ENCODE peak calls at places on chromosomes 5 and 9, in eight cellular contexts. Q is A549, X is amniotic stem cell, C is upper lobe of right lung, I is cardiac fibroblast, N is HCT116, J is NCI-H1694 treated with DMSO at 0.1 percent for 48 hours, W is GM13976. D is an unnamed sample.

GRCh38 chr9:128216781-128217553 is 13.8 kb downstream of the DNM1 start:
- DNase-seq in Q (no peak), X (no peak), C (peak), I (peak), N (no peak), J (no peak), W (no peak), D (no peak)

GRCh38 chr5:5298068-5298633 is 124.3 kb upstream of the ICE1 start:
- DNase-seq in Q (no peak), X (no peak), C (no peak), I (no peak), N (no peak), J (no peak), W (no peak), D (no peak)

GRCh38 chr9:108580021-108580439 is 275.8 kb downstream of the ACTL7B start:
- DNase-seq in Q (peak), X (no peak), C (no peak), I (peak), N (peak), J (no peak), W (no peak), D (no peak)

GRCh38 chr9:135227641-135228251 is 140.3 kb downstream of the OLFM1 start:
- DNase-seq in Q (no peak), X (no peak), C (peak), I (no peak), N (no peak), J (no peak), W (no peak), D (no peak)

GRCh38 chr5:127785098-127785927 is 82.1 kb downstream of the CCDC192 start:
- DNase-seq in Q (peak), X (peak), C (no peak), I (peak), N (no peak), J (no peak), W (no peak), D (no peak)

GRCh38 chr5:137791387-137791786 is 37.2 kb upstream of the HNRNPA0 start:
- DNase-seq in Q (no peak), X (no peak), C (no peak), I (no peak), N (no peak), J (no peak), W (no peak), D (no peak)

GRCh38 chr9:28770827-28771226 is 1197.5 kb upstream of the C9orf72 start:
- DNase-seq in Q (no peak), X (no peak), C (no peak), I (no peak), N (no peak), J (no peak), W (no peak), D (no peak)

GRCh38 chr9:109086221-109086620 is 33.5 kb downstream of the TMEM245 start:
- DNase-seq in Q (peak), X (no peak), C (no peak), I (no peak), N (no peak), J (no peak), W (peak), D (no peak)

GRCh38 chr9:109923371-109923770 is 143.4 kb downstream of the PALM2AKAP2 start:
- DNase-seq in Q (no peak), X (no peak), C (no peak), I (peak), N (no peak), J (no peak), W (no peak), D (no peak)

GRCh38 chr9:70120834-70121510 is 77.3 kb downstream of the MAMDC2 start:
- DNase-seq in Q (peak), X (peak), C (no peak), I (peak), N (no peak), J (no peak), W (no peak), D (no peak)

GRCh38 chr5:23930985-23931384 is 423.6 kb downstream of the PRDM9 start:
- DNase-seq in Q (peak), X (no peak), C (no peak), I (no peak), N (no peak), J (no peak), W (no peak), D (no peak)

GRCh38 chr5:123438902-123439301 is 15.7 kb upstream of the CEP120 start:
- DNase-seq in Q (peak), X (no peak), C (no peak), I (no peak), N (no peak), J (no peak), W (no peak), D (no peak)

GRCh38 chr5:63125862-63126261 is 547.2 kb downstream of the LRRC70 start:
- DNase-seq in Q (peak), X (no peak), C (no peak), I (peak), N (no peak), J (peak), W (no peak), D (peak)

GRCh38 chr5:757931-758697 is 26.4 kb downstream of the ZDHHC11B start:
- DNase-seq in Q (no peak), X (no peak), C (peak), I (no peak), N (no peak), J (no peak), W (peak), D (no peak)

GRCh38 chr5:55994502-55994997 is at the start of gene IL6ST:
- DNase-seq in Q (peak), X (peak), C (no peak), I (peak), N (no peak), J (no peak), W (no peak), D (peak)

GRCh38 chr5:123097483-123097870 is 8.4 kb downstream of the PRDM6 start:
- DNase-seq in Q (no peak), X (no peak), C (no peak), I (no peak), N (no peak), J (no peak), W (no peak), D (no peak)

GRCh38 chr5:56715996-56716395 is 99.4 kb upstream of the MAP3K1 start:
- DNase-seq in Q (no peak), X (no peak), C (no peak), I (no peak), N (no peak), J (no peak), W (no peak), D (no peak)

GRCh38 chr9:15513335-15513734 is 2.6 kb upstream of the PSIP1 start:
- DNase-seq in Q (peak), X (no peak), C (no peak), I (peak), N (peak), J (no peak), W (no peak), D (no peak)

GRCh38 chr5:57566914-57567313 is 84.3 kb upstream of the ACTBL2 start:
- DNase-seq in Q (no peak), X (peak), C (no peak), I (peak), N (no peak), J (no peak), W (no peak), D (no peak)

GRCh38 chr9:129223551-129224208 is 45.6 kb upstream of the IER5L start:
- DNase-seq in Q (no peak), X (no peak), C (no peak), I (no peak), N (no peak), J (no peak), W (no peak), D (no peak)

GRCh38 chr5:178496219-178496618 is 94.0 kb downstream of the COL23A1 start:
- DNase-seq in Q (no peak), X (no peak), C (no peak), I (no peak), N (no peak), J (no peak), W (no peak), D (no peak)

GRCh38 chr5:106964102-106964501 is 706.6 kb downstream of the EFNA5 start:
- DNase-seq in Q (peak), X (no peak), C (no peak), I (peak), N (no peak), J (no peak), W (no peak), D (no peak)

GRCh38 chr5:69035665-69036064 is 58.1 kb upstream of the SLC30A5 start:
- DNase-seq in Q (no peak), X (no peak), C (no peak), I (peak), N (no peak), J (no peak), W (no peak), D (no peak)

GRCh38 chr9:108478871-108479332 is 376.9 kb downstream of the ACTL7B start:
- DNase-seq in Q (peak), X (peak), C (no peak), I (peak), N (no peak), J (no peak), W (no peak), D (no peak)

GRCh38 chr9:6703898-6704639 is 53.7 kb upstream of the KDM4C start:
- DNase-seq in Q (peak), X (no peak), C (peak), I (peak), N (no peak), J (peak), W (peak), D (peak)

GRCh38 chr5:59893436-59894227 is at the start of gene PDE4D:
- DNase-seq in Q (peak), X (peak), C (peak), I (peak), N (no peak), J (peak), W (peak), D (peak)

GRCh38 chr5:113378081-113378480 is 56.7 kb downstream of the TSSK1B start:
- DNase-seq in Q (no peak), X (no peak), C (no peak), I (no peak), N (no peak), J (no peak), W (no peak), D (no peak)

GRCh38 chr9:126532019-126532462 is 81.7 kb upstream of the LMX1B start:
- DNase-seq in Q (no peak), X (no peak), C (no peak), I (peak), N (no peak), J (no peak), W (no peak), D (no peak)

GRCh38 chr5:37727238-37727637 is 112.6 kb downstream of the GDNF start:
- DNase-seq in Q (no peak), X (no peak), C (no peak), I (no peak), N (no peak), J (no peak), W (no peak), D (no peak)

GRCh38 chr9:95250462-95251058 is 66.9 kb downstream of the FANCC start:
- DNase-seq in Q (no peak), X (no peak), C (no peak), I (no peak), N (no peak), J (no peak), W (no peak), D (no peak)

GRCh38 chr5:131068893-131069643 is 96.0 kb downstream of the HINT1 start:
- DNase-seq in Q (no peak), X (no peak), C (no peak), I (no peak), N (no peak), J (no peak), W (peak), D (no peak)

GRCh38 chr5:139747583-139748504 is 47.8 kb upstream of the PSD2 start:
- DNase-seq in Q (no peak), X (no peak), C (peak), I (peak), N (no peak), J (peak), W (peak), D (no peak)

GRCh38 chr5:74257645-74258328 is 382.7 kb downstream of the ENC1 start:
- DNase-seq in Q (no peak), X (no peak), C (no peak), I (peak), N (no peak), J (no peak), W (no peak), D (no peak)

GRCh38 chr9:14180077-14180941 is 133.6 kb downstream of the NFIB start:
- DNase-seq in Q (no peak), X (no peak), C (no peak), I (peak), N (no peak), J (no peak), W (no peak), D (no peak)

GRCh38 chr5:143033535-143034260 is 263.5 kb downstream of the ARHGAP26 start:
- DNase-seq in Q (peak), X (peak), C (no peak), I (peak), N (peak), J (no peak), W (no peak), D (no peak)

GRCh38 chr9:12698293-12698692 is 5.1 kb downstream of the TYRP1 start:
- DNase-seq in Q (no peak), X (no peak), C (no peak), I (peak), N (no peak), J (no peak), W (no peak), D (no peak)

GRCh38 chr5:34833090-34833489 is 5.9 kb upstream of the TTC23L start:
- DNase-seq in Q (no peak), X (no peak), C (no peak), I (no peak), N (no peak), J (no peak), W (no peak), D (no peak)

GRCh38 chr5:79255786-79256557 is 20.0 kb downstream of the JMY start:
- DNase-seq in Q (peak), X (no peak), C (no peak), I (peak), N (peak), J (no peak), W (no peak), D (peak)

GRCh38 chr9:101791938-101792337 is 53.5 kb upstream of the GRIN3A start:
- DNase-seq in Q (peak), X (no peak), C (no peak), I (no peak), N (peak), J (peak), W (no peak), D (peak)